ENCODE peak calls at places on chromosomes 1 and 21, in four cellular contexts. One of them, this sample, is unnamed.

GRCh38 chr1:46961066-46961758 is 19.9 kb upstream of the CYP4A11 start:
- DNase-seq in AG04450: no peak
- DNase-seq in astrocyte of the cerebellum: no peak
- DNase-seq in spleen: no peak
- DNase-seq in this sample: no peak

GRCh38 chr1:22229374-22229773 is 86.5 kb upstream of the WNT4 start:
- DNase-seq in spleen: no peak
- DNase-seq in AG04450: no peak
- DNase-seq in astrocyte of the cerebellum: no peak
- DNase-seq in this sample: no peak

GRCh38 chr1:7886346-7886745 is 33.5 kb upstream of the UTS2 start:
- DNase-seq in astrocyte of the cerebellum: peak
- DNase-seq in spleen: no peak
- DNase-seq in AG04450: no peak
- DNase-seq in this sample: no peak

GRCh38 chr1:6554907-6555778 is at the start of gene TAS1R1:
- DNase-seq in AG04450: no peak
- DNase-seq in spleen: peak
- DNase-seq in astrocyte of the cerebellum: no peak
- DNase-seq in this sample: peak

GRCh38 chr1:183191833-183192232 is 5.8 kb downstream of the LAMC2 start:
- DNase-seq in AG04450: peak
- DNase-seq in astrocyte of the cerebellum: peak
- DNase-seq in spleen: no peak
- DNase-seq in this sample: no peak

GRCh38 chr1:160097911-160098851 is at the start of gene IGSF8:
- DNase-seq in astrocyte of the cerebellum: no peak
- DNase-seq in spleen: peak
- DNase-seq in AG04450: peak
- DNase-seq in this sample: peak

GRCh38 chr1:229002037-229002436 is 266.8 kb downstream of the RHOU start:
- DNase-seq in AG04450: no peak
- DNase-seq in astrocyte of the cerebellum: no peak
- DNase-seq in spleen: no peak
- DNase-seq in this sample: no peak

GRCh38 chr1:56284933-56285332 is 294.4 kb downstream of the PLPP3 start:
- DNase-seq in AG04450: peak
- DNase-seq in spleen: no peak
- DNase-seq in astrocyte of the cerebellum: peak
- DNase-seq in this sample: no peak

GRCh38 chr1:195939844-195940243 is 668.4 kb downstream of the KCNT2 start:
- DNase-seq in astrocyte of the cerebellum: no peak
- DNase-seq in AG04450: no peak
- DNase-seq in spleen: no peak
- DNase-seq in this sample: no peak

GRCh38 chr1:40385437-40386310 is 12.1 kb downstream of the SMAP2 start:
- DNase-seq in astrocyte of the cerebellum: no peak
- DNase-seq in spleen: no peak
- DNase-seq in AG04450: no peak
- DNase-seq in this sample: no peak

GRCh38 chr1:155910621-155911121 is 478 bp downstream of the RIT1 start:
- DNase-seq in AG04450: no peak
- DNase-seq in astrocyte of the cerebellum: no peak
- DNase-seq in spleen: no peak
- DNase-seq in this sample: no peak

GRCh38 chr1:53500184-53501064 is 41.2 kb downstream of the DMRTB1 start:
- DNase-seq in astrocyte of the cerebellum: no peak
- DNase-seq in AG04450: no peak
- DNase-seq in spleen: no peak
- DNase-seq in this sample: no peak

GRCh38 chr1:43366179-43366578 is 1.6 kb downstream of the ELOVL1 start:
- DNase-seq in astrocyte of the cerebellum: no peak
- DNase-seq in spleen: peak
- DNase-seq in AG04450: no peak
- DNase-seq in this sample: peak

GRCh38 chr1:107963601-107964396 is 1.2 kb downstream of the VAV3 start:
- DNase-seq in AG04450: no peak
- DNase-seq in spleen: peak
- DNase-seq in astrocyte of the cerebellum: no peak
- DNase-seq in this sample: peak

GRCh38 chr21:35150562-35151226 is 101.6 kb upstream of the RUNX1 start:
- DNase-seq in AG04450: no peak
- DNase-seq in astrocyte of the cerebellum: peak
- DNase-seq in spleen: no peak
- DNase-seq in this sample: no peak

GRCh38 chr1:192436441-192437078 is 119.8 kb downstream of the RGS21 start:
- DNase-seq in spleen: no peak
- DNase-seq in astrocyte of the cerebellum: no peak
- DNase-seq in AG04450: no peak
- DNase-seq in this sample: no peak

GRCh38 chr1:235642021-235642942 is 7.3 kb downstream of the GNG4 start:
- DNase-seq in AG04450: no peak
- DNase-seq in spleen: peak
- DNase-seq in astrocyte of the cerebellum: no peak
- DNase-seq in this sample: no peak

GRCh38 chr1:211603191-211603701 is 24.3 kb upstream of the SLC30A1 start:
- DNase-seq in AG04450: no peak
- DNase-seq in spleen: no peak
- DNase-seq in astrocyte of the cerebellum: no peak
- DNase-seq in this sample: no peak

GRCh38 chr1:38451541-38451993 is 405.0 kb upstream of the POU3F1 start:
- DNase-seq in astrocyte of the cerebellum: peak
- DNase-seq in spleen: no peak
- DNase-seq in AG04450: no peak
- DNase-seq in this sample: no peak

GRCh38 chr1:192445849-192446489 is 129.2 kb downstream of the RGS21 start:
- DNase-seq in astrocyte of the cerebellum: peak
- DNase-seq in AG04450: peak
- DNase-seq in spleen: no peak
- DNase-seq in this sample: no peak

GRCh38 chr1:202154766-202155477 is 5.5 kb downstream of the PTPN7 start:
- DNase-seq in spleen: no peak
- DNase-seq in AG04450: peak
- DNase-seq in astrocyte of the cerebellum: peak
- DNase-seq in this sample: no peak

GRCh38 chr1:67710417-67710816 is 25.4 kb downstream of the GADD45A start:
- DNase-seq in AG04450: no peak
- DNase-seq in spleen: no peak
- DNase-seq in astrocyte of the cerebellum: no peak
- DNase-seq in this sample: no peak

GRCh38 chr1:70247768-70248167 is 26.6 kb downstream of the SRSF11 start:
- DNase-seq in AG04450: no peak
- DNase-seq in spleen: no peak
- DNase-seq in astrocyte of the cerebellum: no peak
- DNase-seq in this sample: no peak

GRCh38 chr1:33655496-33655895 is 183.1 kb downstream of the ZSCAN20 start:
- DNase-seq in AG04450: no peak
- DNase-seq in astrocyte of the cerebellum: no peak
- DNase-seq in spleen: no peak
- DNase-seq in this sample: no peak

GRCh38 chr1:178540646-178541045 is 27.7 kb downstream of the TEX35 start:
- DNase-seq in astrocyte of the cerebellum: no peak
- DNase-seq in spleen: peak
- DNase-seq in AG04450: peak
- DNase-seq in this sample: no peak

DNA sequence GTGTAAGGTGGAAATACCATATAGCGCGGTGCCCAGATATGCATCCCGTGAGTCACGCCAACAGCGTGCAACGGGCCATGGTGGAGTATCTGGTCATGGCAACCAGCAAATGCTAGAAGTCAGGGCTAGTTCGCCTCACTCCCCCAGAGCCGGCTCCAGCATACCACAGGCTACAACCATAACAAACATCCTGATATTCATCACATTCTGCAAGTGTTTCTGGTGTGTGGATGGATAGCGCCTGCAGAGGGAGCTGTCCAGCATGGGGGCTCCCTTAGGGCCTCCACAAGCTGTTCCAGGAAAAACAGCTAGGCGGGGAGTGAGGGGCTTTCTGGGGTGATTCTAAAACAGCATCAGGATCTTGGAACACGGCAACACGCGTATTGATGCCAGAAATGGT is 6.8 kb downstream of the C1orf198 start:
- DNase-seq in spleen: peak
- DNase-seq in AG04450: no peak
- DNase-seq in astrocyte of the cerebellum: no peak
- DNase-seq in this sample: no peak
- TF ChIP-seq CTCF in spleen: no peak
- TF ChIP-seq CTCF in AG04450: peak
- TF ChIP-seq CTCF in astrocyte of the cerebellum: peak
- TF ChIP-seq CTCF in this sample: no peak

GRCh38 chr1:19798486-19799232 is 1.1 kb downstream of the TMCO4 start:
- DNase-seq in spleen: no peak
- DNase-seq in astrocyte of the cerebellum: no peak
- DNase-seq in AG04450: no peak
- DNase-seq in this sample: no peak

GRCh38 chr1:19797827-19798226 is 1.9 kb downstream of the TMCO4 start:
- DNase-seq in AG04450: no peak
- DNase-seq in astrocyte of the cerebellum: no peak
- DNase-seq in spleen: no peak
- DNase-seq in this sample: no peak

GRCh38 chr1:19799877-19800804 is at the start of gene TMCO4:
- DNase-seq in AG04450: peak
- DNase-seq in astrocyte of the cerebellum: peak
- DNase-seq in spleen: peak
- DNase-seq in this sample: peak

GRCh38 chr1:19802269-19802668 is 2.6 kb upstream of the TMCO4 start:
- DNase-seq in astrocyte of the cerebellum: no peak
- DNase-seq in AG04450: no peak
- DNase-seq in spleen: no peak
- DNase-seq in this sample: no peak

DNA sequence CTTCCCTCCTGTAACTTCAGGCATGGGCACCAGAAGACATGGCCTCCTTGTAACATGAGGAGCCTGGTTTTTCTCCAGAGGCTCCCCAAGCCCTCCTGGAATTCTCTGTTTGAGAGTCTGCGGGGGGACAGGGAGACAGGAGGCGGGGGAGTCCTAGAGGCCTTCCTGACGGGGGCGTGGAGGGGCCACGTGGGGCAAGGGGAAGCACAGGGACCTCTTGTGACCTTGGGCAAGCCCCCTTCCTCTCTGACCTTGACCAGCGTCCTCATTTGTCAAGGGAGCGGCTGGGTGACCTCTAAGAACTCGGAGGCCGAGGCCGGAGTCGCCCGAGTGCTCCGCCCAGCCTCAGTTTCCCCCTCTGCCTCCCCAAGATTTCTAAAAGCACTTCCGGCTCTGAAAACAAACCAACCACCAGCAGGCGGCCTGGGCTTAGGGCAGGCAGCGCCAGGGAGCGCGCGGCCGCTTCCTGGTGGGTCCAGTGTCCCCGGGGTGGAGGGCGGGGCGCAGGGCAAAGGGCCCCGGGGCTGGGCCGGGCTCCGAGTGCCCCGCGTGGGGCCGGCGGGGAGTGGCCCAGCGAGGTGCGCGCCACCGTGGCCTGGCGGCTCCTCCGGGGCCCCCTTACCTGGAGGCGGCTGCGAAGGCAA is 361 bp downstream of the TMCO4 start:
- DNase-seq in AG04450: no peak
- DNase-seq in astrocyte of the cerebellum: no peak
- DNase-seq in spleen: peak
- DNase-seq in this sample: peak
- TF ChIP-seq CTCF in AG04450: peak
- TF ChIP-seq CTCF in astrocyte of the cerebellum: peak
- TF ChIP-seq CTCF in spleen: peak
- TF ChIP-seq CTCF in this sample: peak

GRCh38 chr1:221961532-221962292 is 219.8 kb upstream of the DUSP10 start:
- DNase-seq in AG04450: no peak
- DNase-seq in spleen: no peak
- DNase-seq in astrocyte of the cerebellum: peak
- DNase-seq in this sample: no peak

GRCh38 chr1:221965252-221965651 is 223.4 kb upstream of the DUSP10 start:
- DNase-seq in astrocyte of the cerebellum: no peak
- DNase-seq in AG04450: no peak
- DNase-seq in spleen: no peak
- DNase-seq in this sample: no peak

GRCh38 chr1:221963742-221964141 is 221.9 kb upstream of the DUSP10 start:
- DNase-seq in astrocyte of the cerebellum: no peak
- DNase-seq in AG04450: no peak
- DNase-seq in spleen: no peak
- DNase-seq in this sample: no peak

DNA sequence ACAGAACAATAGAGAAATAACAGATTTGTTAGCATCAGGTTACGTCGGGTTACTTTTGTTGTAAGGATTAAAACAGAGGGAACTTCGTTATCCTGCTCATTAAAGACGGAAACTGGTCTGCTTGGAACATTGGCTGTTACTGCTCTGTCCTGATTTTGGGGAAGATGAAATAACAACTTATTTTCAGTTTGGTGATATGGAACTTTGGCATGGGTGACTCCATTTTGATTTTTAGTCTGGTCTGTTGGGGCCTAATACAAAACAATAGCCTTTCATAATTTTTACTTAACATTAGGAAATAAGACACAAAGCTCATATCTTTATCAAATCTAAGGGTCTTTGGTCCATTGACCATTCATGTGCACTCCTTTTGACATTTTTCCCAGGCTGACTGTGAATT is 220.5 kb upstream of the DUSP10 start:
- DNase-seq in astrocyte of the cerebellum: no peak
- DNase-seq in AG04450: no peak
- DNase-seq in spleen: no peak
- DNase-seq in this sample: no peak
- TF ChIP-seq CTCF in astrocyte of the cerebellum: no peak
- TF ChIP-seq CTCF in AG04450: no peak
- TF ChIP-seq CTCF in spleen: no peak
- TF ChIP-seq CTCF in this sample: no peak

GRCh38 chr1:84724128-84724860 is 34.0 kb upstream of the SSX2IP start:
- DNase-seq in spleen: peak
- DNase-seq in AG04450: no peak
- DNase-seq in astrocyte of the cerebellum: no peak
- DNase-seq in this sample: no peak
- TF ChIP-seq CTCF in spleen: peak
- TF ChIP-seq CTCF in AG04450: no peak
- TF ChIP-seq CTCF in astrocyte of the cerebellum: peak
- TF ChIP-seq CTCF in this sample: peak

GRCh38 chr1:10494418-10494753 is 19.6 kb downstream of the PEX14 start:
- DNase-seq in AG04450: no peak
- DNase-seq in spleen: no peak
- DNase-seq in astrocyte of the cerebellum: no peak
- DNase-seq in this sample: no peak

GRCh38 chr1:10494754-10495474 is 20.2 kb downstream of the PEX14 start:
- DNase-seq in AG04450: no peak
- DNase-seq in astrocyte of the cerebellum: no peak
- DNase-seq in spleen: peak
- DNase-seq in this sample: peak

GRCh38 chr1:10497109-10497508 is 22.4 kb downstream of the PEX14 start:
- DNase-seq in astrocyte of the cerebellum: no peak
- DNase-seq in AG04450: no peak
- DNase-seq in spleen: no peak
- DNase-seq in this sample: no peak

GRCh38 chr1:10495942-10496341 is 21.2 kb downstream of the PEX14 start:
- DNase-seq in spleen: no peak
- DNase-seq in AG04450: no peak
- DNase-seq in astrocyte of the cerebellum: no peak
- DNase-seq in this sample: no peak

DNA sequence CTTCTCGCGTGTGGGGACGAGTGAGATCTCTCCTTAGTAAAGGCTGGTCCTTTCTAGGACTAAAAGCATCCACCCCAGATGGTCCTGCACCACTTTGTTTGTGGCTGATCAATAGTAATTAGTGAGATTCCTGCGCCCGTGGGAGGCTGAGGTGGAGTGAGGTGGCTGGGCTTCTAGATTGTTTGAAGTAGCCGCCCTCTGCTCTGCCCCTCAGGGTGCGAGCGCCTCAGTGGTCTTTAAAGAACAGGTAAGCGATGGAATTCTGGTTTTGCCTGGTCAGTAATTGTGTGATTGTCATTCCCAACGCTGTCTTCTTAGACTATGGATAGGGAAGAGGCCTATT is 20.7 kb downstream of the PEX14 start:
- DNase-seq in AG04450: no peak
- DNase-seq in spleen: no peak
- DNase-seq in astrocyte of the cerebellum: no peak
- DNase-seq in this sample: no peak
- TF ChIP-seq CTCF in AG04450: no peak
- TF ChIP-seq CTCF in spleen: no peak
- TF ChIP-seq CTCF in astrocyte of the cerebellum: no peak
- TF ChIP-seq CTCF in this sample: no peak

This sample was measured in upper lobe of right lung.